ENCODE peak calls at places on chromosomes 16 and 17, in nine cellular contexts. F, H, I, T, V, Z, J, W and Y are unnamed samples.

GRCh38 chr17:50052822-50053653 is 2.9 kb upstream of the ITGA3 start:
- DNase-seq in Z (peak; percentile 92), T (no peak), W (peak; percentile 49), I (no peak), H (no peak), V (peak; percentile 38), J (no peak), F (no peak), Y (no peak)

GRCh38 chr16:56649820-56650219 is 1.9 kb upstream of the MT1B start:
- DNase-seq in H (no peak), J (peak; percentile 98), T (no peak), W (no peak), I (no peak), V (no peak), Z (no peak), F (no peak), Y (peak; percentile 90)

GRCh38 chr17:39306028-39306427 is 80.3 kb upstream of the STAC2 start:
- DNase-seq in J (no peak), V (no peak), W (no peak), Z (no peak), I (no peak), H (no peak), F (no peak), T (no peak), Y (no peak)

GRCh38 chr17:48543854-48544355 is 1.0 kb downstream of the HOXB2 start:
- DNase-seq in H (no peak), J (no peak), W (no peak), I (no peak), T (peak; percentile 63), V (no peak), Z (no peak), F (no peak), Y (peak; percentile 25)

GRCh38 chr17:50660887-50661345 is 26.2 kb downstream of the ABCC3 start:
- DNase-seq in I (no peak), F (no peak), H (no peak), J (no peak), Z (no peak), V (no peak), T (no peak), W (no peak), Y (no peak)

GRCh38 chr17:17675925-17676534 is 5.2 kb upstream of the RAI1 start:
- DNase-seq in F (no peak), Z (no peak), J (peak; percentile 97), I (no peak), T (no peak), W (peak; percentile 70), V (peak; percentile 52), H (no peak), Y (peak; percentile 86)

GRCh38 chr16:3716831-3717234 is 491 bp downstream of the TRAP1 start:
- DNase-seq in V (no peak), Z (no peak), F (no peak), J (peak; percentile 17), H (no peak), W (peak; percentile 46), I (no peak), T (no peak), Y (peak; percentile 50)

GRCh38 chr16:87541004-87541881 is 48.4 kb upstream of the ZCCHC14 start:
- DNase-seq in T (no peak), I (peak; percentile 88), W (no peak), Z (peak; percentile 66), J (peak; percentile 13), V (peak; percentile 79), H (peak; percentile 46), F (no peak), Y (no peak)

GRCh38 chr17:80361495-80362220 is 53.3 kb upstream of the ENDOV start:
- DNase-seq in T (no peak), F (no peak), I (peak; percentile 23), H (no peak), Z (peak; percentile 32), W (peak; percentile 34), V (no peak), J (no peak), Y (peak; percentile 22)
- TF ChIP-seq CTCF in T (peak; percentile 32), F (no peak), I (peak; percentile 55), H (peak; percentile 17), Z (peak; percentile 37), W (peak; percentile 28), V (peak; percentile 18), J (peak; percentile 28), Y (peak; percentile 22)

GRCh38 chr16:88844412-88845118 is 12.2 kb downstream of the GALNS start:
- DNase-seq in V (no peak), I (no peak), T (no peak), F (no peak), H (no peak), W (no peak), J (no peak), Z (no peak), Y (no peak)
- TF ChIP-seq CTCF in V (no peak), I (no peak), T (no peak), F (no peak), H (peak; percentile 5), W (no peak), J (no peak), Z (no peak), Y (no peak)

GRCh38 chr17:35433075-35433894 is 985 bp upstream of the SLFN12 start:
- DNase-seq in I (peak; percentile 100), W (peak; percentile 84), T (no peak), J (peak; percentile 95), Z (peak; percentile 99), V (peak; percentile 100), H (peak; percentile 98), F (peak; percentile 87), Y (peak; percentile 98)
- TF ChIP-seq CTCF in I (peak; percentile 46), W (no peak), T (no peak), J (no peak), Z (peak; percentile 43), V (peak; percentile 31), H (peak; percentile 50), F (no peak), Y (no peak)

DNA sequence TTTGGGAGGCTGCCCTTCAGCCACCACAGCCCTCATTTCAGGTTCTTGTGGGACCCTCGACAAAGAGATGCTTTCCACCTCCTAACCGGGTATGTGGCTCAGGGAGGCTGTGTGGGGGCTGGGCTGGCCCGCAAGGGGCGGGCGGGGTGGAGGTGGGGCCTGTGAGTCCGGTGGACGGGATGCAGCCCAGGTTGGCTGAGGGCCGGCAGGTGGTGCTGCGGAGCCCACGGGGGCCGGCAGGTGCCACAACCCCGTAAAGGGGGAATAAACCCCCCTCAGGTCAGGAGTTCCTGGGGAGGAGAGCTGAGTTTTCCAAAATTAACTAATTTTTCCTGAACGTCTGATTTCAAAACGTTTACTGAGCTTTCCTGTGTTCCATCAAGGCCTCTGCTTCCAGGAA is 4.9 kb upstream of the CIAO3 start:
- DNase-seq in W (peak; percentile 74), J (no peak), F (peak; percentile 46), T (peak; percentile 66), I (no peak), H (no peak), Z (no peak), V (no peak), Y (no peak)
- TF ChIP-seq CTCF in W (peak; percentile 81), J (peak; percentile 76), F (no peak), T (no peak), I (peak; percentile 20), H (peak; percentile 32), Z (peak; percentile 18), V (peak; percentile 26), Y (peak; percentile 61)